ENCODE peak calls at places on chromosomes 11 and 22, in five cellular contexts. U is H1, K is GM12878, I is K562, Z is HepG2. V is an unnamed sample.

GRCh38 chr11:79363261-79363660 is 77.6 kb downstream of the TENM4 start:
- DNase-seq in K (no peak), U (no peak), Z (no peak), I (no peak), V (no peak)

GRCh38 chr11:8330416-8330815 is 66.7 kb upstream of the LMO1 start:
- DNase-seq in K (no peak), I (no peak), Z (no peak), U (no peak), V (no peak)

GRCh38 chr11:1628506-1629325 is 859 bp upstream of the KRTAP5-5 start:
- DNase-seq in I (peak), U (peak), K (no peak), Z (peak), V (no peak)

GRCh38 chr11:113553235-113553634 is 78.0 kb upstream of the DRD2 start:
- DNase-seq in K (no peak), I (no peak), Z (no peak), U (no peak), V (peak)

GRCh38 chr11:121965330-121965729 is 150.7 kb downstream of the BLID start:
- DNase-seq in Z (no peak), U (no peak), K (no peak), I (no peak), V (no peak)

GRCh38 chr22:42450862-42451261 is 18.7 kb upstream of the NFAM1 start:
- DNase-seq in U (no peak), I (no peak), K (no peak), Z (no peak), V (no peak)

GRCh38 chr11:120218695-120219033 is 7.8 kb downstream of the OAF start:
- DNase-seq in Z (no peak), U (no peak), K (no peak), I (no peak), V (no peak)

GRCh38 chr11:65503923-65504670 is 5.3 kb downstream of the MALAT1 start:
- DNase-seq in K (no peak), U (no peak), Z (no peak), I (no peak), V (no peak)

GRCh38 chr11:66494458-66494857 is 14.2 kb downstream of the DPP3 start:
- DNase-seq in Z (no peak), I (no peak), K (no peak), U (no peak), V (no peak)

GRCh38 chr11:93741094-93741881 is at the start of the genes C11orf54 and TAF1D:
- DNase-seq in K (peak), Z (peak), U (peak), I (peak), V (peak)

GRCh38 chr22:46652930-46653331 is 32.7 kb downstream of the GRAMD4 start:
- DNase-seq in I (no peak), Z (peak), K (no peak), U (no peak), V (no peak)

GRCh38 chr11:3641191-3641590 is 601 bp downstream of the ART5 start:
- DNase-seq in K (no peak), Z (no peak), I (no peak), U (no peak), V (no peak)

GRCh38 chr22:50612715-50613221 is 12.2 kb downstream of the MAPK8IP2 start:
- DNase-seq in I (peak), U (peak), Z (no peak), K (no peak), V (no peak)

GRCh38 chr11:95698939-95699562 is 90.5 kb downstream of the FAM76B start:
- DNase-seq in Z (peak), U (no peak), I (no peak), K (no peak), V (no peak)

GRCh38 chr11:77636738-77637344 is 753 bp downstream of the CLNS1A start:
- DNase-seq in I (peak), Z (no peak), U (no peak), K (no peak), V (no peak)

GRCh38 chr11:78941226-78941851 is 366.7 kb upstream of the NARS2 start:
- DNase-seq in I (no peak), Z (no peak), K (no peak), U (no peak), V (no peak)

GRCh38 chr11:117292616-117293015 is 1.5 kb downstream of the BACE1-AS start:
- DNase-seq in I (no peak), K (no peak), Z (no peak), U (no peak), V (no peak)

GRCh38 chr11:20668844-20669832 is at the start of gene NELL1:
- DNase-seq in I (no peak), K (no peak), U (peak), Z (no peak), V (no peak)

GRCh38 chr11:100890779-100891178 is 203.7 kb downstream of the ARHGAP42 start:
- DNase-seq in Z (no peak), I (no peak), U (no peak), K (no peak), V (no peak)

GRCh38 chr11:1134848-1135445 is 22.8 kb upstream of the MUC5AC start:
- DNase-seq in U (no peak), K (no peak), Z (no peak), I (no peak), V (no peak)

GRCh38 chr11:2844996-2845395 is 40.6 kb downstream of the CDKN1C start:
- DNase-seq in I (peak), U (no peak), Z (no peak), K (no peak), V (no peak)

GRCh38 chr22:26781591-26781990 is 124.2 kb downstream of the MIAT start:
- DNase-seq in K (no peak), Z (no peak), U (no peak), I (no peak), V (no peak)

GRCh38 chr11:122598971-122599370 is 56.6 kb upstream of the UBASH3B start:
- DNase-seq in K (no peak), I (no peak), Z (no peak), U (no peak), V (no peak)

GRCh38 chr11:1943977-1944376 is 3.2 kb upstream of the MRPL23 start:
- DNase-seq in K (no peak), I (no peak), Z (no peak), U (peak), V (no peak)

GRCh38 chr11:70503201-70503877 is 105.0 kb downstream of the CTTN start:
- DNase-seq in I (no peak), K (no peak), U (no peak), Z (no peak), V (no peak)

GRCh38 chr11:117143390-117143789 is 697 bp upstream of the PAFAH1B2 start:
- DNase-seq in I (peak), K (no peak), Z (no peak), U (no peak), V (no peak)

GRCh38 chr11:78395597-78395996 is 22.0 kb downstream of the GAB2 start:
- DNase-seq in Z (no peak), I (no peak), K (no peak), U (no peak), V (no peak)

GRCh38 chr11:78253797-78254196 is 65.1 kb downstream of the USP35 start:
- DNase-seq in U (no peak), I (no peak), Z (no peak), K (no peak), V (no peak)

GRCh38 chr11:42249956-42250355 is 790.5 kb upstream of the LRRC4C start:
- DNase-seq in U (no peak), Z (no peak), I (no peak), K (no peak), V (no peak)

GRCh38 chr22:25364736-25365241 is 145.3 kb downstream of the CRYBB2 start:
- DNase-seq in I (no peak), K (no peak), U (no peak), Z (no peak), V (no peak)

GRCh38 chr22:30309981-30310672 is 16.6 kb downstream of the TBC1D10A start:
- DNase-seq in Z (no peak), U (no peak), K (peak), I (no peak), V (no peak)

DNA sequence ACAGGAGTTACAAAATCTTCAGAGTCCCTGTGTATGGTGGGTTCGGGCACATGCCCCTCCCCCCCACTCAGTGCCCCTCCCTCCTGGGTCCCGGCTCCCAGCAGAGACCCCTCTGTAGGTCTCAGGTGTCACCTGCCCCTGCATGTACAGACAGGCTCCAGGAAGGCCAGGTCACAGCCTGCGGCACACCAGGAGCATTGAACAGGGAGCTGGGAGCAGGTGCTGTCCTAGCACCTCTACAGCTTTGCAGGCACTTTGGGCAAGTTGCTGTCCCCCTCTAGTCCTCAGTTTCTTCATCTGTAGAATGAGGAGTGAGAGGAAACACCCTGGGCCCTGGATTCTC is 80.1 kb upstream of the RTL6 start:
- DNase-seq in Z (no peak), I (no peak), U (no peak), K (no peak), V (no peak)
- TF ChIP-seq SRF in Z (no peak), I (no peak), U (no peak), K (no peak), V (no peak)

DNA sequence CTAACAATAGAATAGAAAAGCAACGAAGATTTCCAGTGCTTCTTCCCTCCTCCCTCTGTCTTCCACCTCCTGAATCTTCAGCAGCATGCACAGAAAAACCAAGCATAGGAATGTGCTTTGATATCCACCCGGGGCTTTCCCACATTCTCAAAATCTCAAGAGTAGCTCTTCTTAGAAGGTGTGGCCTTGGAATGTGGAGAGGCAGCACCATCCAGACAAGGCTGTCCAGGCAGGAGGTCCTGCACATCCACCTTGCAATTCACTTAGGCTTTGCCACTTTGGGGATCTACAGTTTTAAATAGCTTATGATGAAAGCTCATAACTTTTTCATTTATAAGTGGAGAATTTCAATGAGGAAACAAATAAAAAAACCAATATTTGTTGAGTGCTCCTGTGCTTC is 72.9 kb downstream of the KIRREL3 start:
- DNase-seq in Z (no peak), K (no peak), U (no peak), I (no peak), V (no peak)
- TF ChIP-seq SRF in Z (no peak), K (no peak), U (no peak), I (no peak), V (no peak)

GRCh38 chr22:36440429-36441002 is 40.9 kb downstream of the TXN2 start:
- DNase-seq in K (no peak), Z (no peak), U (no peak), I (no peak), V (no peak)

GRCh38 chr22:36442506-36443197 is 38.8 kb downstream of the TXN2 start:
- DNase-seq in K (no peak), I (no peak), Z (no peak), U (no peak), V (no peak)

GRCh38 chr22:36443198-36443770 is 38.2 kb downstream of the TXN2 start:
- DNase-seq in U (no peak), Z (no peak), I (no peak), K (no peak), V (no peak)

GRCh38 chr22:36435516-36436415 is 45.7 kb downstream of the TXN2 start:
- DNase-seq in I (no peak), K (peak), U (peak), Z (peak), V (no peak)

GRCh38 chr22:36439481-36440271 is 41.8 kb downstream of the TXN2 start:
- DNase-seq in Z (peak), I (peak), U (no peak), K (no peak), V (no peak)
- TF ChIP-seq SRF in Z (no peak), I (no peak), U (no peak), K (no peak), V (no peak)

GRCh38 chr11:68974421-68975194 is 6.2 kb downstream of the MRGPRD start:
- DNase-seq in Z (no peak), U (peak), K (no peak), I (peak), V (peak)
- TF ChIP-seq SRF in Z (no peak), U (no peak), K (no peak), I (no peak), V (no peak)